ENCODE peak calls at places on chromosomes 6 and 20, in eight cellular contexts. Z is PC-9, P is astrocyte of the spinal cord, X is HT1080, O is small intestine, G is iris pigment epithelial cell, S is T-cell, M is germinal center. D is an unnamed sample.

GRCh38 chr6:148273962-148274752 is 68.5 kb upstream of the SASH1 start:
- DNase-seq in O (no peak), S (no peak), P (no peak), M (no peak), Z (no peak), G (peak), X (no peak), D (no peak)

GRCh38 chr6:30743099-30744053 is 889 bp upstream of the FLOT1 start:
- DNase-seq in S (no peak), G (peak), M (peak), X (no peak), O (peak), P (no peak), Z (no peak), D (peak)

GRCh38 chr20:59185809-59186208 is 22.2 kb downstream of the ZNF831 start:
- DNase-seq in P (no peak), M (no peak), Z (no peak), S (no peak), X (no peak), O (no peak), G (no peak), D (no peak)

GRCh38 chr6:45590225-45590624 is 212.5 kb upstream of the SUPT3H start:
- DNase-seq in Z (no peak), P (peak), X (peak), G (peak), M (no peak), O (no peak), S (no peak), D (no peak)

GRCh38 chr6:169854083-169854725 is 102.8 kb downstream of the ERMARD start:
- DNase-seq in M (no peak), P (no peak), O (no peak), G (no peak), X (no peak), Z (no peak), S (no peak), D (no peak)

GRCh38 chr20:11937230-11937629 is 19.5 kb downstream of the BTBD3 start:
- DNase-seq in G (no peak), M (no peak), Z (no peak), P (no peak), X (no peak), S (no peak), O (no peak), D (no peak)

GRCh38 chr6:24489881-24490280 is 503 bp upstream of the GPLD1 start:
- DNase-seq in P (no peak), G (peak), X (no peak), O (no peak), M (no peak), Z (no peak), S (no peak), D (no peak)

GRCh38 chr6:46745973-46746372 is 760 bp upstream of the ANKRD66 start:
- DNase-seq in X (no peak), P (no peak), Z (no peak), G (no peak), O (no peak), M (no peak), S (no peak), D (no peak)

GRCh38 chr20:39822667-39823066 is 860.5 kb downstream of the DHX35 start:
- DNase-seq in P (peak), G (peak), S (no peak), M (no peak), O (no peak), Z (no peak), X (peak), D (no peak)

GRCh38 chr20:25418779-25419178 is 11.3 kb downstream of the GINS1 start:
- DNase-seq in G (peak), O (no peak), X (no peak), S (no peak), P (no peak), Z (no peak), M (no peak), D (no peak)

GRCh38 chr6:71406871-71407860 is 118.6 kb downstream of the OGFRL1 start:
- DNase-seq in P (no peak), M (no peak), O (no peak), Z (peak), G (no peak), S (no peak), X (no peak), D (no peak)

GRCh38 chr6:38554700-38555413 is 84.9 kb downstream of the BTBD9 start:
- DNase-seq in O (no peak), Z (no peak), M (no peak), X (peak), P (peak), G (peak), S (no peak), D (no peak)

GRCh38 chr20:35506872-35507638 is 22.4 kb downstream of the C20orf173 start:
- DNase-seq in Z (peak), X (peak), M (no peak), S (no peak), O (no peak), G (peak), P (peak), D (no peak)

GRCh38 chr6:35181933-35182612 is 31.7 kb upstream of the SCUBE3 start:
- DNase-seq in G (peak), M (no peak), P (peak), X (peak), Z (peak), O (peak), S (no peak), D (peak)

GRCh38 chr6:106692112-106692822 is 62.9 kb downstream of the QRSL1 start:
- DNase-seq in X (peak), Z (peak), P (peak), G (peak), M (no peak), S (no peak), O (no peak), D (peak)

GRCh38 chr6:11432713-11433450 is 104.7 kb upstream of the TMEM170B start:
- DNase-seq in M (no peak), X (peak), O (no peak), S (no peak), P (peak), G (peak), Z (no peak), D (no peak)

GRCh38 chr6:138410972-138411667 is 7.1 kb downstream of the HEBP2 start:
- DNase-seq in P (peak), Z (peak), X (peak), M (no peak), G (peak), O (no peak), S (no peak), D (no peak)

GRCh38 chr6:142940487-142940886 is 4.5 kb downstream of the HIVEP2 start:
- DNase-seq in P (peak), G (peak), X (peak), M (no peak), O (no peak), Z (no peak), S (no peak), D (no peak)

GRCh38 chr6:149909701-149910470 is 12.0 kb upstream of the RAET1E start:
- DNase-seq in P (no peak), X (no peak), S (no peak), Z (no peak), G (no peak), O (no peak), M (no peak), D (no peak)

GRCh38 chr6:164928366-164929154 is 380.8 kb downstream of the C6orf118 start:
- DNase-seq in P (peak), M (no peak), G (no peak), X (no peak), Z (no peak), O (no peak), S (no peak), D (no peak)

GRCh38 chr6:89217308-89217999 is at the start of gene GABRR1:
- DNase-seq in M (no peak), P (no peak), O (no peak), X (no peak), S (no peak), Z (no peak), G (no peak), D (no peak)

GRCh38 chr6:122818866-122819265 is 29.8 kb downstream of the SMPDL3A start:
- DNase-seq in S (no peak), O (no peak), P (no peak), X (no peak), G (no peak), M (no peak), Z (no peak), D (no peak)

GRCh38 chr6:56752009-56752408 is 109.3 kb upstream of the DST start:
- DNase-seq in S (no peak), Z (no peak), X (peak), G (peak), P (peak), M (no peak), O (no peak), D (no peak)

GRCh38 chr6:7974932-7975763 is 64.6 kb upstream of the TXNDC5 start:
- DNase-seq in G (peak), S (no peak), M (no peak), X (peak), Z (peak), O (peak), P (peak), D (peak)

GRCh38 chr6:108589244-108589730 is 28.6 kb downstream of the FOXO3 start:
- DNase-seq in G (peak), X (peak), O (peak), P (peak), M (no peak), Z (peak), S (no peak), D (peak)

GRCh38 chr6:89270951-89271721 is 44.0 kb downstream of the GABRR2 start:
- DNase-seq in M (peak), X (no peak), G (no peak), O (no peak), P (no peak), S (no peak), Z (no peak), D (no peak)

GRCh38 chr6:134739299-134740090 is 210.4 kb downstream of the ALDH8A1 start:
- DNase-seq in Z (no peak), S (no peak), P (peak), G (peak), M (no peak), X (no peak), O (peak), D (no peak)

GRCh38 chr6:13048113-13048512 is 280.2 kb downstream of the TBC1D7 start:
- DNase-seq in X (no peak), M (no peak), Z (no peak), P (no peak), G (no peak), O (no peak), S (no peak), D (no peak)

D was measured in transverse colon.